ENCODE peak calls at places on chromosome 3, in five cellular contexts. X is uterus; R is AG04450; Z is Panc1; K is CD8-positive, alpha-beta memory T cell. I is an unnamed sample.

GRCh38 chr3:146280859-146281258 is 30.0 kb upstream of the PLSCR4 start:
- DNase-seq in R (no peak), Z (no peak), X (no peak), K (no peak), I (no peak)

GRCh38 chr3:72306800-72307341 is 521.9 kb upstream of the PROK2 start:
- DNase-seq in R (no peak), X (peak; percentile 54), K (no peak), Z (no peak), I (no peak)

GRCh38 chr3:82736696-82737277 is 975.3 kb upstream of the GBE1 start:
- DNase-seq in K (no peak), R (no peak), X (no peak), Z (no peak), I (no peak)

GRCh38 chr3:64207289-64208086 is 17.8 kb downstream of the PRICKLE2 start:
- DNase-seq in K (no peak), X (no peak), Z (no peak), R (no peak), I (no peak)

GRCh38 chr3:39166932-39167532 is 13.6 kb upstream of the CSRNP1 start:
- DNase-seq in X (peak; percentile 53), Z (no peak), K (no peak), R (no peak), I (no peak)

GRCh38 chr3:94249491-94250079 is 186.7 kb downstream of the NSUN3 start:
- DNase-seq in R (peak; percentile 30), Z (peak; percentile 39), X (peak; percentile 26), K (peak; percentile 49), I (peak; percentile 37)

GRCh38 chr3:53753518-53754183 is 92.6 kb downstream of the CHDH start:
- DNase-seq in X (no peak), K (no peak), Z (no peak), R (no peak), I (no peak)

GRCh38 chr3:138434875-138435772 is 708 bp downstream of the ESYT3 start:
- DNase-seq in R (no peak), Z (no peak), K (no peak), X (no peak), I (no peak)

GRCh38 chr3:113953677-113954076 is 5.9 kb downstream of the ZDHHC23 start:
- DNase-seq in R (no peak), X (no peak), Z (no peak), K (no peak), I (no peak)

GRCh38 chr3:76585794-76586392 is 454.0 kb upstream of the ROBO2 start:
- DNase-seq in X (no peak), Z (no peak), K (no peak), R (no peak), I (no peak)

GRCh38 chr3:103991461-103992115 is 1375.1 kb upstream of the ALCAM start:
- DNase-seq in K (no peak), R (no peak), Z (no peak), X (no peak), I (no peak)

GRCh38 chr3:36904641-36905040 is 40.2 kb downstream of the TRANK1 start:
- DNase-seq in R (no peak), X (no peak), Z (no peak), K (no peak), I (no peak)

GRCh38 chr3:64686446-64686908 is 1.3 kb downstream of the ADAMTS9 start:
- DNase-seq in K (no peak), Z (no peak), R (no peak), X (no peak), I (no peak)

GRCh38 chr3:145698252-145698651 is 462.7 kb downstream of the PLOD2 start:
- DNase-seq in Z (no peak), X (no peak), K (no peak), R (no peak), I (no peak)

GRCh38 chr3:167728176-167728575 is 6.5 kb downstream of the PDCD10 start:
- DNase-seq in Z (no peak), X (no peak), R (peak; percentile 42), K (no peak), I (no peak)

GRCh38 chr3:134197681-134198261 is 52.9 kb downstream of the RYK start:
- DNase-seq in Z (peak; percentile 67), K (no peak), R (peak; percentile 44), X (no peak), I (no peak)

GRCh38 chr3:37992271-37993066 is 1.9 kb downstream of the VILL start:
- DNase-seq in K (no peak), R (no peak), X (no peak), Z (no peak), I (no peak)

GRCh38 chr3:32816439-32817194 is 1.2 kb upstream of the TRIM71 start:
- DNase-seq in Z (no peak), X (no peak), R (no peak), K (no peak), I (peak; percentile 35)
- H3K27ac ChIP-seq in Z (no peak overlapping the region), X (no peak overlapping the region), R (no peak overlapping the region), K (no peak overlapping the region), I (no peak overlapping the region)

GRCh38 chr3:96071107-96071506 is 743.3 kb upstream of the EPHA6 start:
- DNase-seq in K (no peak), X (no peak), Z (no peak), R (no peak), I (no peak)
- H3K27me3 ChIP-seq in K (no peaks in the 10 kb centered on the region), X (no peaks in the 10 kb centered on the region), Z (no peaks in the 10 kb centered on the region), R (no peaks in the 10 kb centered on the region), I (no peaks in the 10 kb centered on the region)

DNA sequence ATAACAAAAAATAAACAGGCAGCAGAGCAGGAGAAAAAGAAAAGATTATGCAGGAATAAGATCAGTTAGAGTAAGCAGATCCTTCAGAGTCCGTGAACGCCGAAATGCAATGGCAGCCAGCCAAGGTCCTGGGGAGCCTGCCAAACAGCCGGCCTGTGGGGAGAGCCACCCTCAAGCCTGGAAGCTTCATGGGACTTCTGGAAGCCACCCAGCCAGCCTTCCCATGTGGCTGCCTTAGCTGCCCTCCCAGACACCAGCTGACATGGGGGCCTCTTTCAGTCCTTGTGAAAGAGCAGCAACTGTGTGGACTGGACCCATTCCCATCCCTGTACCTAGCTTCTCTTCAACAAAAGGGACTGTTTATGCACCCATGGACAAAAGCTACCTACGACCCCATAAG is 64.9 kb upstream of the RAD18 start:
- DNase-seq in R (peak; percentile 6), X (peak; percentile 84), K (no peak), Z (no peak), I (no peak)
- H3K27ac ChIP-seq in R (no peak overlapping the region), X (no peak overlapping the region), K (no peak overlapping the region), Z (no peak overlapping the region), I (no peak overlapping the region)

DNA sequence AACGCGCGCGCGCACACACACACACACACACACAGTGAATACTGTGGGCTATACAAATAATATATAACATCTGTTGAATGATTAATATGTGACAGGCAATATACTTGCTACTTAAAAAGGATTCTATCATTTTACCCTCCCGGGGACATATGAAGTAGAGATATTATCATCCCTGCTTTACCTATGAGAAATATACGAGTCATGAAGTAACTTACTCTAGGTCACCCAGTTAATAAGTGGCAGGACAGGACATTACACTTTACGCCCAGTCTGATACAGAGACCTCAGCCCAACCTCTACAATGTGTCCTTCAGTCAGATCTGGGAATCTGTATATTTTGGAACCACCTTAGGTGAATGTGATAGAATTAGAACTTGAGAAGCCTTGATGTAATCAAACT is 55.4 kb downstream of the CCDC54 start:
- DNase-seq in R (no peak), X (no peak), Z (no peak), K (no peak), I (no peak)
- H3K27me3 ChIP-seq in R (no peaks in the 10 kb centered on the region), X (no peaks in the 10 kb centered on the region), Z (peaks cover 6% of the 10 kb centered on the region), K (no peaks in the 10 kb centered on the region), I (peaks cover 4% of the 10 kb centered on the region)

DNA sequence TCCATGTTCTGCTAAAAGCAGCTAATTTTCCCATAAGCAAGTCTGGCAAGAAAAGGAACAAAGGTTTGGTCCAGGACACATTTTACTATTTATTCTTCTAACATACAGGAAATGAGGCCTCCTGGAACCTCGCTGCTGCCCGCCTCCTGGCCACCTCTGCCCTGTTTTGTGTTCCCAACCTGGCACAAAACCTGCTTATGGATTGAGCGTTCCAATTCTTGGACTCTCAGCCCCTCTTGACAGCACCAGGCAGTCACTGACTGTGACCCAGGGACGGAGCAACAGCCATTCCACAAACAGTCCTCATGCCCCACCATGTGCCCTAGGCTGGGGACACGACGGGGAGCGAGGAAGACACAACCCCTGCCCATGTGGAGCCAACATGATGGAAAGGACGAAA is 11.6 kb upstream of the SSUH2 start:
- DNase-seq in R (no peak), K (no peak), X (no peak), Z (no peak), I (no peak)
- H3K27ac ChIP-seq in R (no peak overlapping the region), K (no peak overlapping the region), X (no peak overlapping the region), Z (no peak overlapping the region), I (no peak overlapping the region)

GRCh38 chr3:194014756-194015155 is 121.2 kb upstream of the HES1 start:
- DNase-seq in K (no peak), X (no peak), Z (no peak), R (no peak), I (no peak)
- H3K27me3 ChIP-seq in K (no peaks in the 10 kb centered on the region), X (no peaks in the 10 kb centered on the region), Z (no peaks in the 10 kb centered on the region), R (peaks cover 31% of the 10 kb centered on the region), I (no peaks in the 10 kb centered on the region)

GRCh38 chr3:17501745-17502144 is 240.7 kb downstream of the TBC1D5 start:
- DNase-seq in X (no peak), R (no peak), Z (no peak), K (no peak), I (no peak)
- H3K27ac ChIP-seq in X (no peak overlapping the region), R (no peak overlapping the region), Z (no peak overlapping the region), K (no peak overlapping the region), I (no peak overlapping the region)